ENCODE peak calls at places on chromosomes 3 and 15, in five cellular contexts. One of them, this sample, is unnamed.

GRCh38 chr3:78736863-78737262 is 1030.9 kb downstream of the ROBO1 start:
- DNase-seq in H9: no peak
- DNase-seq in NCI-H524 treated with DMSO at 0.1 percent for 48 hours: no peak
- DNase-seq in retina: no peak
- DNase-seq in NAMALWA: no peak
- DNase-seq in this sample: no peak

GRCh38 chr3:28835751-28836150 is 445.1 kb upstream of the RBMS3 start:
- DNase-seq in NCI-H524 treated with DMSO at 0.1 percent for 48 hours: no peak
- DNase-seq in retina: no peak
- DNase-seq in H9: peak
- DNase-seq in NAMALWA: no peak
- DNase-seq in this sample: peak

GRCh38 chr15:58551764-58552504 is 120.1 kb downstream of the LIPC start:
- DNase-seq in H9: no peak
- DNase-seq in retina: peak
- DNase-seq in NCI-H524 treated with DMSO at 0.1 percent for 48 hours: no peak
- DNase-seq in NAMALWA: no peak
- DNase-seq in this sample: peak

GRCh38 chr15:70036585-70037343 is 61.0 kb downstream of the TLE3 start:
- DNase-seq in H9: no peak
- DNase-seq in NCI-H524 treated with DMSO at 0.1 percent for 48 hours: peak
- DNase-seq in NAMALWA: peak
- DNase-seq in retina: no peak
- DNase-seq in this sample: no peak

GRCh38 chr15:69044899-69045298 is 30.4 kb downstream of the NOX5 start:
- DNase-seq in H9: no peak
- DNase-seq in retina: no peak
- DNase-seq in NAMALWA: no peak
- DNase-seq in NCI-H524 treated with DMSO at 0.1 percent for 48 hours: no peak
- DNase-seq in this sample: peak

GRCh38 chr3:46690798-46691197 is 2.7 kb downstream of the ALS2CL start:
- DNase-seq in retina: no peak
- DNase-seq in NCI-H524 treated with DMSO at 0.1 percent for 48 hours: no peak
- DNase-seq in H9: no peak
- DNase-seq in NAMALWA: no peak
- DNase-seq in this sample: no peak

GRCh38 chr3:49238274-49239127 is 38.5 kb downstream of the C3orf62 start:
- DNase-seq in H9: no peak
- DNase-seq in NCI-H524 treated with DMSO at 0.1 percent for 48 hours: no peak
- DNase-seq in NAMALWA: peak
- DNase-seq in retina: no peak
- DNase-seq in this sample: peak

GRCh38 chr15:59953392-59953883 is 50.7 kb upstream of the FOXB1 start:
- DNase-seq in H9: no peak
- DNase-seq in retina: peak
- DNase-seq in NAMALWA: no peak
- DNase-seq in NCI-H524 treated with DMSO at 0.1 percent for 48 hours: no peak
- DNase-seq in this sample: no peak

GRCh38 chr3:115169808-115170207 is 22.7 kb upstream of the ZBTB20 start:
- DNase-seq in H9: no peak
- DNase-seq in NAMALWA: no peak
- DNase-seq in NCI-H524 treated with DMSO at 0.1 percent for 48 hours: no peak
- DNase-seq in retina: no peak
- DNase-seq in this sample: peak

GRCh38 chr15:24823473-24823872 is 131.3 kb upstream of the SNRPN start:
- DNase-seq in retina: peak
- DNase-seq in NAMALWA: no peak
- DNase-seq in H9: peak
- DNase-seq in NCI-H524 treated with DMSO at 0.1 percent for 48 hours: no peak
- DNase-seq in this sample: no peak

GRCh38 chr15:89115547-89115946 is 27.3 kb downstream of the ABHD2 start:
- DNase-seq in H9: no peak
- DNase-seq in retina: no peak
- DNase-seq in NCI-H524 treated with DMSO at 0.1 percent for 48 hours: no peak
- DNase-seq in NAMALWA: no peak
- DNase-seq in this sample: peak

GRCh38 chr3:120275553-120276092 is 9.4 kb downstream of the GPR156 start:
- DNase-seq in H9: no peak
- DNase-seq in NCI-H524 treated with DMSO at 0.1 percent for 48 hours: peak
- DNase-seq in NAMALWA: no peak
- DNase-seq in retina: peak
- DNase-seq in this sample: no peak

GRCh38 chr3:76638006-76638405 is 401.9 kb upstream of the ROBO2 start:
- DNase-seq in NAMALWA: no peak
- DNase-seq in H9: no peak
- DNase-seq in NCI-H524 treated with DMSO at 0.1 percent for 48 hours: no peak
- DNase-seq in retina: no peak
- DNase-seq in this sample: no peak

GRCh38 chr3:134885877-134886621 is 91.0 kb downstream of the EPHB1 start:
- DNase-seq in H9: peak
- DNase-seq in NCI-H524 treated with DMSO at 0.1 percent for 48 hours: no peak
- DNase-seq in retina: no peak
- DNase-seq in NAMALWA: no peak
- DNase-seq in this sample: no peak

GRCh38 chr3:56303508-56303907 is 164.8 kb downstream of the ERC2 start:
- DNase-seq in NCI-H524 treated with DMSO at 0.1 percent for 48 hours: no peak
- DNase-seq in H9: peak
- DNase-seq in retina: peak
- DNase-seq in NAMALWA: peak
- DNase-seq in this sample: peak

GRCh38 chr3:11530153-11530721 is 113.5 kb downstream of the VGLL4 start:
- DNase-seq in retina: peak
- DNase-seq in H9: no peak
- DNase-seq in NAMALWA: no peak
- DNase-seq in NCI-H524 treated with DMSO at 0.1 percent for 48 hours: no peak
- DNase-seq in this sample: peak

GRCh38 chr3:165640970-165641369 is 196.3 kb downstream of the BCHE start:
- DNase-seq in NCI-H524 treated with DMSO at 0.1 percent for 48 hours: no peak
- DNase-seq in retina: no peak
- DNase-seq in H9: no peak
- DNase-seq in NAMALWA: no peak
- DNase-seq in this sample: no peak

GRCh38 chr3:157219215-157219614 is 59.3 kb upstream of the CCNL1 start:
- DNase-seq in NCI-H524 treated with DMSO at 0.1 percent for 48 hours: no peak
- DNase-seq in NAMALWA: no peak
- DNase-seq in retina: no peak
- DNase-seq in H9: no peak
- DNase-seq in this sample: no peak

GRCh38 chr3:149968216-149968615 is 2.5 kb downstream of the PFN2 start:
- DNase-seq in H9: no peak
- DNase-seq in NAMALWA: no peak
- DNase-seq in NCI-H524 treated with DMSO at 0.1 percent for 48 hours: no peak
- DNase-seq in retina: peak
- DNase-seq in this sample: peak

This sample was measured in fibroblast of lung.